ENCODE peak calls at places on chromosomes 12 and 14, in four cellular contexts. M, H, Z and E are unnamed samples. For H3K27me3, the result is how much of the 10 kb centered on the place peaks cover.

GRCh38 chr12:117671734-117672133 is 297.1 kb downstream of the KSR2 start:
- DNase-seq in H (peak), M (peak), Z (peak), E (no peak)

GRCh38 chr12:50200507-50201273 is 33.5 kb upstream of the CERS5 start:
- DNase-seq in Z (no peak), H (no peak), M (no peak), E (no peak)

GRCh38 chr14:90831821-90832220 is 15.6 kb upstream of the TTC7B start:
- DNase-seq in H (no peak), Z (no peak), M (no peak), E (no peak)

GRCh38 chr14:103134919-103135318 is 11.7 kb downstream of the TNFAIP2 start:
- DNase-seq in H (no peak), Z (no peak), M (no peak), E (no peak)

GRCh38 chr12:110354172-110354780 is 49.2 kb downstream of the ANAPC7 start:
- DNase-seq in Z (no peak), H (no peak), M (peak), E (no peak)

GRCh38 chr14:50060871-50061663 is 55.3 kb downstream of the VCPKMT start:
- DNase-seq in M (peak), Z (no peak), H (peak), E (no peak)

GRCh38 chr12:105986779-105987686 is 151.7 kb downstream of the NUAK1 start:
- DNase-seq in H (no peak), M (no peak), Z (no peak), E (no peak)

GRCh38 chr14:61126083-61126962 is 145.3 kb downstream of the SLC38A6 start:
- DNase-seq in Z (no peak), H (no peak), M (no peak), E (no peak)

GRCh38 chr12:20400003-20400402 is 31.7 kb downstream of the PDE3A start:
- DNase-seq in Z (no peak), M (no peak), H (no peak), E (no peak)

GRCh38 chr12:20403230-20403629 is 34.9 kb downstream of the PDE3A start:
- DNase-seq in Z (no peak), M (no peak), H (no peak), E (no peak)

GRCh38 chr12:20395791-20396550 is 27.6 kb downstream of the PDE3A start:
- DNase-seq in M (no peak), Z (no peak), H (no peak), E (no peak)

DNA sequence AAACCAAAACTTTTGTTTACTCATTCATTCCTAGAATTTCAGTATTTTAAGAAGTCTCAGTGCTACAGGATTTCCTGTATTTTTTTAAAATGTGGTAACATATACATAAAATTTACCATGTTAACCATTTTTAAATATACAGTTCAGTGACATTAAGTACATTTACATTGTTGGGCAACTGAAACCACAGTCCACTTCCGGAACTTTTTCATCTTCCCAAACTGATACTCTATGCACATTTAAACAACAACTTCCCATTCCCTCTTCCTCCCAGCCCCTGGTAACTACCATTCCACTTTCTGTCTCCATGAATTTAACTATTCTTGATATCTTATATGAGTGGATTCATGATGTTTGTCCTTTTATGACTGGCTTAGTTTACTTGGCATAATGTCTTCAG is 30.4 kb downstream of the PDE3A start:
- DNase-seq in Z (no peak), H (no peak), M (no peak), E (no peak)
- H3K27ac ChIP-seq in Z (no peak), H (no peak), M (no peak), E (no peak)

GRCh38 chr14:99939421-99939820 is 125.8 kb upstream of the EVL start:
- DNase-seq in Z (no peak), M (no peak), H (no peak), E (no peak)
- H3K27me3 ChIP-seq in Z (under half), M (half or more), H (under half), E (under half)

DNA sequence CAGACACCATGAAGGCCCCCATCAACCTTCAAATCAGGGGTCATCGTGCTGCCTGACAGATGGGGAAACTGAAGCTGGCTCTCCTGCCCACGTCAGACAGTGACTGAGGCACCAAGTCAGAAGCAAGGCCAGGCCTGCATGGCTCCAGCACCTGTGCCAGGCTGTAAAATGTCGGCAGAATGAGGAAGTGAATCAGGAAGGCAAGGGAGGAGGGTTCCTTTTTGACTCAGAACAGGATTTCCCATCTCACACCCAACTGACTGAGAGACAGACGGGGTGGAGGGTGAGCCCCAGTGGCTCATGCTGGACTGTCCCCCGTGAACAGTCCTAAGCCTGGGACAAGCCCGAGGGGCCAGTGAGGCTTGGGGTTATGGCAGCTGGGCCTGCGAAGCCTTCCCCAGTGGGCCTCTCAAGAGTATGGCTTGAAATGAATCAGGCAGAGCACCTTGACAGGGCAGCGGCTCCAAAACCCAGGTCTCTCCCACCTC is 20.9 kb downstream of the SYNE3 start:
- DNase-seq in M (no peak), H (no peak), Z (no peak), E (no peak)
- TF ChIP-seq TCF7L2 in M (no peak), H (no peak), Z (no peak), E (no peak)

GRCh38 chr12:104462325-104462724 is 5.6 kb downstream of the CHST11 start:
- DNase-seq in H (no peak), M (no peak), Z (no peak), E (no peak)

GRCh38 chr12:104462931-104463339 is 6.2 kb downstream of the CHST11 start:
- DNase-seq in H (no peak), Z (no peak), M (no peak), E (no peak)

GRCh38 chr12:104465379-104465778 is 8.6 kb downstream of the CHST11 start:
- DNase-seq in M (peak), Z (no peak), H (no peak), E (no peak)

GRCh38 chr12:104464899-104465298 is 8.2 kb downstream of the CHST11 start:
- DNase-seq in H (no peak), M (no peak), Z (no peak), E (no peak)

GRCh38 chr12:104463371-104463770 is 6.6 kb downstream of the CHST11 start:
- DNase-seq in H (no peak), M (no peak), Z (no peak), E (no peak)
- H3K27ac ChIP-seq in H (no peak), M (peak), Z (no peak), E (no peak)

GRCh38 chr12:46414591-46415268 is 42.2 kb upstream of the SLC38A2 start:
- DNase-seq in M (no peak), Z (no peak), H (no peak), E (no peak)

GRCh38 chr12:46410495-46410894 is 37.9 kb upstream of the SLC38A2 start:
- DNase-seq in M (no peak), H (no peak), Z (no peak), E (no peak)

GRCh38 chr12:46419675-46420074 is 47.1 kb upstream of the SLC38A2 start:
- DNase-seq in M (no peak), H (no peak), Z (no peak), E (no peak)

GRCh38 chr12:46413368-46413767 is 40.8 kb upstream of the SLC38A2 start:
- DNase-seq in Z (no peak), M (no peak), H (peak), E (no peak)

GRCh38 chr12:46415552-46415951 is 43.0 kb upstream of the SLC38A2 start:
- DNase-seq in M (no peak), Z (no peak), H (no peak), E (no peak)
- H3K27me3 ChIP-seq in M (under half), Z (under half), H (under half), E (under half)